ENCODE peak calls at places on chromosomes 5 and 9, in five cellular contexts. N is stimulated activated CD4-positive, alpha-beta T cell treated with anti-CD3 and anti-CD28 coated beads, TNF-alpha, amount 100 ng/mL, for 4 hours; V is NCI-H774; A is stimulated activated CD8-positive, alpha-beta memory T cell treated with anti-CD3 and anti-CD28 coated beads, Interleukin-15, amount 100 ng/mL, for 48 hours; E is NCI-H69. L is an unnamed sample.

GRCh38 chr5:164204338-164204946 is 699.0 kb downstream of the MAT2B start:
- DNase-seq in N (no peak), V (no peak), E (no peak), A (no peak), L (no peak)

GRCh38 chr5:153496835-153497234 is 6.4 kb downstream of the GRIA1 start:
- DNase-seq in V (no peak), A (no peak), N (no peak), E (peak; percentile 77), L (no peak)

GRCh38 chr5:142829821-142830220 is 59.6 kb downstream of the ARHGAP26 start:
- DNase-seq in V (no peak), A (no peak), E (no peak), N (no peak), L (no peak)

GRCh38 chr5:149799119-149799623 is 69.1 kb downstream of the PPARGC1B start:
- DNase-seq in V (no peak), N (no peak), E (peak; percentile 80), A (no peak), L (no peak)

GRCh38 chr9:115548826-115549225 is 430.9 kb upstream of the TNC start:
- DNase-seq in V (no peak), E (no peak), A (no peak), N (no peak), L (no peak)

GRCh38 chr9:77864096-77864889 is 167.3 kb downstream of the GNAQ start:
- DNase-seq in E (no peak), A (no peak), V (no peak), N (no peak), L (no peak)

GRCh38 chr5:159735749-159736660 is 180.3 kb upstream of the ADRA1B start:
- DNase-seq in V (no peak), N (no peak), A (no peak), E (peak; percentile 18), L (no peak)

GRCh38 chr9:107794259-107794658 is 304.7 kb upstream of the KLF4 start:
- DNase-seq in A (no peak), N (no peak), E (no peak), V (no peak), L (no peak)

GRCh38 chr5:139752506-139753350 is 42.9 kb upstream of the PSD2 start:
- DNase-seq in A (no peak), N (no peak), V (no peak), E (peak; percentile 91), L (no peak)

GRCh38 chr9:93193373-93193725 is 9.4 kb downstream of the WNK2 start:
- DNase-seq in N (no peak), E (peak; percentile 75), V (peak; percentile 38), A (no peak), L (no peak)

GRCh38 chr5:74942622-74943286 is 76.6 kb upstream of the FAM169A start:
- DNase-seq in N (no peak), V (no peak), E (no peak), A (no peak), L (no peak)

GRCh38 chr5:151721812-151722391 is 35.2 kb upstream of the SPARC start:
- DNase-seq in A (no peak), V (no peak), N (no peak), E (no peak), L (no peak)

GRCh38 chr5:93621340-93621872 is 38.4 kb downstream of the NR2F1 start:
- DNase-seq in E (peak; percentile 99), N (no peak), A (no peak), V (peak; percentile 91), L (no peak)

GRCh38 chr5:103407399-103407798 is 148.8 kb downstream of the MACIR start:
- DNase-seq in N (no peak), A (no peak), E (no peak), V (no peak), L (no peak)

GRCh38 chr5:1480217-1480616 is 35.0 kb upstream of the SLC6A3 start:
- DNase-seq in A (no peak), E (no peak), V (no peak), N (no peak), L (no peak)